ENCODE peak calls at places on chromosomes 7 and 10, in six cellular contexts. P is astrocyte of the spinal cord; V is fibroblast of lung; C is iris pigment epithelial cell; Z is CD8-positive, alpha-beta memory T cell; H is heart right ventricle. R is an unnamed sample.

GRCh38 chr10:113520606-113521481 is 32.0 kb upstream of the HABP2 start:
- DNase-seq in C (peak; percentile 74), Z (no peak), H (peak; percentile 68), V (peak; percentile 79), P (peak; percentile 63), R (peak; percentile 48)

GRCh38 chr7:127066974-127067373 is 185.8 kb downstream of the GRM8 start:
- DNase-seq in Z (no peak), P (no peak), V (no peak), C (no peak), H (no peak), R (no peak)

GRCh38 chr7:125130173-125130572 is 200.5 kb upstream of the POT1 start:
- DNase-seq in Z (no peak), H (no peak), V (no peak), P (no peak), C (no peak), R (no peak)

GRCh38 chr10:103890194-103890658 is 27.8 kb downstream of the STN1 start:
- DNase-seq in V (no peak), Z (no peak), P (no peak), H (peak; percentile 28), C (no peak), R (no peak)

GRCh38 chr10:24457661-24458318 is 248.9 kb downstream of the KIAA1217 start:
- DNase-seq in P (no peak), Z (no peak), V (peak; percentile 53), H (no peak), C (peak; percentile 48), R (no peak)

GRCh38 chr7:95931460-95932232 is 159.3 kb downstream of the DYNC1I1 start:
- DNase-seq in V (no peak), P (no peak), Z (no peak), H (no peak), C (no peak), R (no peak)

GRCh38 chr7:93226310-93226709 is at the start of gene HEPACAM2:
- DNase-seq in V (no peak), C (no peak), H (no peak), P (no peak), Z (no peak), R (no peak)

GRCh38 chr10:86056632-86057031 is 310.0 kb downstream of the GRID1 start:
- DNase-seq in P (no peak), V (no peak), H (no peak), Z (no peak), C (no peak), R (no peak)

GRCh38 chr7:135193615-135194081 is 17.7 kb downstream of the WDR91 start:
- DNase-seq in Z (no peak), V (peak; percentile 97), C (peak; percentile 97), H (no peak), P (peak; percentile 94), R (peak; percentile 56)

GRCh38 chr10:7819126-7819470 is 793 bp downstream of the TAF3 start:
- DNase-seq in P (peak; percentile 52), H (peak; percentile 34), C (peak; percentile 63), Z (peak; percentile 3), V (peak; percentile 51), R (peak; percentile 61)

GRCh38 chr10:92328999-92329398 is 38.0 kb downstream of the MARCHF5 start:
- DNase-seq in Z (no peak), H (no peak), P (no peak), V (no peak), C (no peak), R (no peak)

GRCh38 chr10:31051703-31052102 is 20.0 kb upstream of the ZNF438 start:
- DNase-seq in Z (no peak), C (peak; percentile 79), V (no peak), H (no peak), P (peak; percentile 21), R (peak; percentile 21)

GRCh38 chr10:100075426-100076220 is 6.0 kb downstream of the CPN1 start:
- DNase-seq in V (no peak), Z (no peak), H (no peak), P (no peak), C (no peak), R (no peak)

GRCh38 chr10:132169031-132169765 is 17.6 kb upstream of the DPYSL4 start:
- DNase-seq in Z (no peak), V (no peak), P (no peak), H (no peak), C (no peak), R (no peak)

GRCh38 chr10:72260215-72260587 is 13.5 kb upstream of the DDIT4 start:
- DNase-seq in C (peak; percentile 27), H (peak; percentile 56), V (no peak), P (no peak), Z (no peak), R (peak; percentile 36)

GRCh38 chr7:2719007-2719406 is 31.0 kb downstream of the AMZ1 start:
- DNase-seq in P (no peak), V (no peak), C (no peak), Z (peak; percentile 42), H (no peak), R (no peak)

GRCh38 chr10:65949543-65949942 is 976.3 kb upstream of the LRRTM3 start:
- DNase-seq in V (no peak), P (no peak), H (no peak), Z (no peak), C (no peak), R (no peak)

GRCh38 chr7:87370660-87371180 is 25.3 kb downstream of the CROT start:
- DNase-seq in C (peak; percentile 78), P (peak; percentile 24), Z (no peak), V (peak; percentile 84), H (no peak), R (peak; percentile 38)

GRCh38 chr10:117680611-117681010 is 138.1 kb downstream of the EMX2 start:
- DNase-seq in H (no peak), P (no peak), V (no peak), C (no peak), Z (no peak), R (no peak)

GRCh38 chr7:155001756-155002410 is 1.0 kb downstream of the PAXIP1 start:
- DNase-seq in V (peak; percentile 9), P (peak; percentile 10), H (no peak), Z (no peak), C (peak; percentile 8), R (peak; percentile 2)

GRCh38 chr10:102241444-102242117 is at the start of gene PITX3:
- DNase-seq in Z (peak; percentile 92), H (peak; percentile 93), P (peak; percentile 92), V (peak; percentile 93), C (peak; percentile 89), R (peak; percentile 89)

R was measured in HCEC 1CT.